ENCODE peak calls at places on chromosomes 13 and 19, in four cellular contexts. F is tibial artery, Y is kidney epithelial cell, V is type B pancreatic cell. Z is an unnamed sample.

GRCh38 chr13:89726690-89727435 is 1620.6 kb upstream of the MIR17HG start:
- DNase-seq in F (no peak), V (no peak), Y (peak), Z (no peak)

GRCh38 chr19:49853852-49854849 is 3.2 kb downstream of the PTOV1 start:
- DNase-seq in V (no peak), Y (no peak), F (no peak), Z (no peak)

GRCh38 chr13:29800687-29801086 is 49.7 kb downstream of the UBL3 start:
- DNase-seq in V (no peak), F (no peak), Y (no peak), Z (no peak)

GRCh38 chr19:53870485-53870844 is 2.8 kb downstream of the MYADM start:
- DNase-seq in Y (no peak), V (no peak), F (no peak), Z (no peak)

GRCh38 chr13:24269803-24270202 is 39.6 kb upstream of the C1QTNF9 start:
- DNase-seq in F (no peak), V (no peak), Y (no peak), Z (no peak)

GRCh38 chr13:53694814-53695533 is 666.4 kb downstream of the OLFM4 start:
- DNase-seq in Y (no peak), V (no peak), F (no peak), Z (no peak)

GRCh38 chr13:94620286-94620896 is 18.7 kb downstream of the GPR180 start:
- DNase-seq in Y (no peak), F (no peak), V (no peak), Z (no peak)

GRCh38 chr13:101397742-101398141 is 18.6 kb downstream of the NALCN start:
- DNase-seq in F (no peak), V (no peak), Y (peak), Z (no peak)

GRCh38 chr19:50909240-50910070 is 1.7 kb downstream of the KLK4 start:
- DNase-seq in V (peak), F (no peak), Y (no peak), Z (no peak)

GRCh38 chr13:74136089-74136658 is 2.0 kb upstream of the KLF12 start:
- DNase-seq in Y (no peak), V (peak), F (peak), Z (no peak)

GRCh38 chr13:23159587-23160240 is 21.1 kb upstream of the SGCG start:
- DNase-seq in Y (no peak), V (no peak), F (no peak), Z (no peak)

GRCh38 chr19:10193666-10194499 is 870 bp downstream of the DNMT1 start:
- DNase-seq in V (peak), Y (no peak), F (no peak), Z (peak)

GRCh38 chr13:49023441-49023840 is 47.7 kb downstream of the FNDC3A start:
- DNase-seq in F (no peak), Y (peak), V (no peak), Z (no peak)

GRCh38 chr19:14758816-14759215 is 19.5 kb downstream of the ADGRE2 start:
- DNase-seq in F (no peak), Y (no peak), V (no peak), Z (no peak)

GRCh38 chr13:113468461-113469147 is 15.3 kb upstream of the ADPRHL1 start:
- DNase-seq in F (no peak), V (no peak), Y (no peak), Z (peak)

GRCh38 chr19:38362076-38362945 is 12.1 kb upstream of the PSMD8 start:
- DNase-seq in F (peak), Y (no peak), V (peak), Z (peak)

GRCh38 chr13:50494110-50494509 is 349.4 kb downstream of the DLEU7 start:
- DNase-seq in V (no peak), Y (no peak), F (no peak), Z (no peak)

GRCh38 chr13:36950920-36951319 is 30.9 kb upstream of the SMAD9 start:
- DNase-seq in Y (no peak), F (no peak), V (no peak), Z (no peak)

GRCh38 chr19:38034153-38034835 is 127.3 kb downstream of the SIPA1L3 start:
- DNase-seq in F (no peak), Y (no peak), V (no peak), Z (no peak)

GRCh38 chr13:36421447-36421846 is 10.8 kb upstream of the CCNA1 start:
- DNase-seq in V (no peak), Y (no peak), F (no peak), Z (no peak)

GRCh38 chr13:33870046-33870668 is 52.2 kb downstream of the RFC3 start:
- DNase-seq in Y (no peak), V (no peak), F (no peak), Z (no peak)

GRCh38 chr19:12828494-12828893 is 5.9 kb downstream of the RTBDN start:
- DNase-seq in F (no peak), V (no peak), Y (no peak), Z (no peak)

GRCh38 chr19:50315773-50316448 is 13.3 kb downstream of the KCNC3 start:
- DNase-seq in F (no peak), V (no peak), Y (no peak), Z (no peak)

GRCh38 chr13:113123226-113124150 is 889 bp downstream of the F10 start:
- DNase-seq in V (peak), F (peak), Y (no peak), Z (peak)

GRCh38 chr13:36766295-36766694 is 52.7 kb upstream of the RFXAP start:
- DNase-seq in Y (peak), V (no peak), F (no peak), Z (no peak)

GRCh38 chr13:53405616-53406015 is 377.0 kb downstream of the OLFM4 start:
- DNase-seq in V (no peak), F (no peak), Y (no peak), Z (no peak)

GRCh38 chr19:33797821-33798633 is 1.4 kb downstream of the KCTD15 start:
- DNase-seq in F (peak), Y (no peak), V (no peak), Z (no peak)

GRCh38 chr19:2372076-2372612 is 12.1 kb downstream of the TMPRSS9 start:
- DNase-seq in V (no peak), Y (no peak), F (no peak), Z (no peak)

GRCh38 chr13:52455677-52456041 is 381 bp downstream of the CKAP2 start:
- DNase-seq in V (peak), F (peak), Y (no peak), Z (peak)

GRCh38 chr19:29665826-29666633 is 769 bp downstream of the PLEKHF1 start:
- DNase-seq in V (no peak), Y (no peak), F (peak), Z (no peak)

GRCh38 chr13:40665754-40666057 is 735 bp downstream of the FOXO1 start:
- DNase-seq in V (no peak), F (no peak), Y (no peak), Z (no peak)

GRCh38 chr19:17225051-17225450 is 975 bp upstream of the OCEL1 start:
- DNase-seq in V (no peak), Y (no peak), F (no peak), Z (no peak)

GRCh38 chr13:27621366-27622101 is at the start of gene POLR1D:
- DNase-seq in V (peak), F (peak), Y (no peak), Z (peak)

GRCh38 chr19:39409886-39410619 is 2.4 kb upstream of the PLEKHG2 start:
- DNase-seq in F (peak), V (no peak), Y (no peak), Z (peak)
- TF ChIP-seq CTCF in F (no peak), V (peak), Y (no peak), Z (no peak)

GRCh38 chr19:55581145-55581827 is 638 bp upstream of the ZNF579 start:
- DNase-seq in Y (no peak), V (no peak), F (no peak), Z (no peak)
- TF ChIP-seq CTCF in Y (no peak), V (no peak), F (no peak), Z (no peak)

DNA sequence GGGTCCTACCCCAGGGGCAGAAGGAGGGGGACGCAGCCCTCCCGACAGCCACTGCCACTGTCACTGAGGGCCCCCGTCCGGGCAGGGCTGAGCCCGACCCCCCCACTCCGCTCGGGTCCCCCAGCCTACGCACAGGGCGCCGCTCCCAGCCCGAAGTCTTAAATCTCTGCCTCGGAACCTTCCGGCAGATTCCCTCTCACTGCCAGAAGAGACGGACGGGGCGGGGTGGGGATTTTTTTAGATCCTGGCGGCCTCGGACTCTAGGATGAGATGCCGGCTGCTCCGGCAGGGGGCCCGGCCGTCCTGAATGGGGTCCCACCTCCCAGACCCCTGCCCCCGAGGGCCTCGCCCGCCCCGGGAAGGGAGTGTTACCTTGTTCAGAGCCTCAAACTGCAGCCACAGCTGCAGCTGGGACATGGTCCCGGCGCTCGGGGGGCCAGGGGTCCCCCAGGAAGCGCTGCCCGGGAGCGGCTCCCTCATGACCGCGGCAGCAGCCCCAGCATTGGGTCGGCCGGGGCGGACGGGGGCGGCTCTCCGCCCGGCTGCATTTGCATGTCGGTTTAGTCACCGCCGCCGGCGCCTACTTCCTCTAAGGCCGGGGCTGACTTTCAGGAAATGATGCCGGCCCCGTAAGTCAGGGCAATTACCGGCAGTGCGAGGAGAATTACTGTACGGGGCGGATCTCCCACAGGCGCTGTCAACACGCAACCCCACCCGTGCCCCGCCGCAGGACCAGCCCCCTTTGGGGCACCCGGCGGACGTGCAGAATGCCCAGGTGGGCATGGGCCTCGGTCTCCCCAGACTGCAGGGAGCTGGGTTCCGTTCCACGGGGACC is 28.1 kb downstream of the GPX4 start:
- DNase-seq in V (no peak), F (peak), Y (peak), Z (no peak)
- TF ChIP-seq CTCF in V (no peak), F (peak), Y (no peak), Z (no peak)

GRCh38 chr13:63124863-63125262 is 1709.2 kb upstream of the PCDH20 start:
- DNase-seq in F (no peak), V (no peak), Y (no peak), Z (no peak)
- TF ChIP-seq CTCF in F (no peak), V (peak), Y (peak), Z (peak)

DNA sequence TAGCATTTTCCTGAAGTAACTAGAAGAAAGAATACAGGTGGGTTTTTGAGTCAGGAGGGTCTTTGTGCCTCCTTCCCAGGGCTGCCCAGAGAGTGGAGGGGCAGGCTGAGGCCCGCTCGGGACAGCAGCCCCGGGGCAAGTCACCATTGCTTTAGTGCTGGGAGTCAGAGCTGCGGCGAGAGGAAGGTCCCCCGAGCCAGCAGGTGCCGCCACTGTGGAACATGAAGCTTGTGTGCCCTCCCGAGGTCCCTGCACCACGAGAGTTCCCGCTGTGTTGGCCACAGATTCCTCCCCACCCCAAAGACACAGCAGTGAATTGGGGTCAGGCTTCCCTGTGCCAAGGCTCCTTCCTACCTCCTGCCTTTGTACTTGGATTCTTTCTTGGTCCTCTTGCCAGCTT is 50.9 kb upstream of the TEX29 start:
- DNase-seq in V (no peak), Y (no peak), F (no peak), Z (no peak)
- TF ChIP-seq CTCF in V (no peak), Y (no peak), F (no peak), Z (no peak)

DNA sequence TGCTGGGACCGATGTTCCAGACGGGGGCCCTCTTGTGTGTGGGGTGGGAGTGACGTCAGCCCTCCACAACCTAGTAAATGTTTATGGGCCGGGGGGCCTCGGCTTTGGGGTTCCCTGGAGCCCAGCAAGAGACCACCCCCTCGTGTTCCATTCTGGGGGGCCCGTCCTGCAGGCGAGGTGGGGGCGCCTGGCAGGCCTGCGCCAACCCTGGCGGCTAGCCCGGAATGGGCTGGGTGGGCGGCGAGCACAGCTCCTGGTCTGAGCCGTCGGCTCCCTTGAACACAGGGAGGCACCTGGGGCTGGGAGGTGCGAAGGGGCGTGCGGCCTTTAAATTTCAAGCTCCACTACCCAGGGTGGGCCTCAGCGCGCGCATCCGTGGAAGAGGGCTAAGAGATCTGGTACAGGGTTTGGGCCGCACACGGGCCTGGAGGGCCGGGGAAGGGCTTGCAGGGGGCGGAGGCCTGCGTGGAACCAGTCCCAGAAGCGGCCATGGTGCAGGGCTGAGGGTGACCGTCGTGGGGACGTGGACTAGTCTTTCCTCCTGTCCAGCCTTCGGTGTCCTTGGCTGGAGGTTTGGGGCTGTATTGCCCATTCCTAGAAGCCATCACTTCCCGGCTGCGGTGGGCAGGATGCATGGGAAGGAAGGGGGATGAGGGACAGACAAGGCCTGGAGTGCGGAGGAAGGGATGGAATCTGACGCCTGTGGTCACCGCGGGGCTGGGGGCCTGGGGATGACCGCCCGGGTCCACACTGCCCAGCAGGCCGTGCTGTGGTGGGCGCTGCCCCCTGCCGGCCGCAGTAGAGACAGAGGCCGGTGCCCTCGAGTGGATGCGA is 11.4 kb downstream of the NDUFA11 start:
- DNase-seq in F (no peak), Y (no peak), V (no peak), Z (no peak)
- TF ChIP-seq CTCF in F (peak), Y (peak), V (peak), Z (peak)

GRCh38 chr19:32653626-32653968 is 21.4 kb downstream of the ANKRD27 start:
- DNase-seq in F (no peak), V (no peak), Y (no peak), Z (no peak)

GRCh38 chr19:32652893-32653625 is 21.9 kb downstream of the ANKRD27 start:
- DNase-seq in F (no peak), Y (no peak), V (no peak), Z (no peak)

GRCh38 chr19:32650671-32651070 is 24.3 kb downstream of the ANKRD27 start:
- DNase-seq in V (no peak), F (no peak), Y (no peak), Z (no peak)

GRCh38 chr19:32649751-32650150 is 25.2 kb downstream of the ANKRD27 start:
- DNase-seq in V (no peak), F (no peak), Y (no peak), Z (no peak)

GRCh38 chr19:32651729-32652140 is 23.2 kb downstream of the ANKRD27 start:
- DNase-seq in F (no peak), Y (no peak), V (no peak), Z (no peak)
- TF ChIP-seq CTCF in F (no peak), Y (no peak), V (no peak), Z (no peak)

DNA sequence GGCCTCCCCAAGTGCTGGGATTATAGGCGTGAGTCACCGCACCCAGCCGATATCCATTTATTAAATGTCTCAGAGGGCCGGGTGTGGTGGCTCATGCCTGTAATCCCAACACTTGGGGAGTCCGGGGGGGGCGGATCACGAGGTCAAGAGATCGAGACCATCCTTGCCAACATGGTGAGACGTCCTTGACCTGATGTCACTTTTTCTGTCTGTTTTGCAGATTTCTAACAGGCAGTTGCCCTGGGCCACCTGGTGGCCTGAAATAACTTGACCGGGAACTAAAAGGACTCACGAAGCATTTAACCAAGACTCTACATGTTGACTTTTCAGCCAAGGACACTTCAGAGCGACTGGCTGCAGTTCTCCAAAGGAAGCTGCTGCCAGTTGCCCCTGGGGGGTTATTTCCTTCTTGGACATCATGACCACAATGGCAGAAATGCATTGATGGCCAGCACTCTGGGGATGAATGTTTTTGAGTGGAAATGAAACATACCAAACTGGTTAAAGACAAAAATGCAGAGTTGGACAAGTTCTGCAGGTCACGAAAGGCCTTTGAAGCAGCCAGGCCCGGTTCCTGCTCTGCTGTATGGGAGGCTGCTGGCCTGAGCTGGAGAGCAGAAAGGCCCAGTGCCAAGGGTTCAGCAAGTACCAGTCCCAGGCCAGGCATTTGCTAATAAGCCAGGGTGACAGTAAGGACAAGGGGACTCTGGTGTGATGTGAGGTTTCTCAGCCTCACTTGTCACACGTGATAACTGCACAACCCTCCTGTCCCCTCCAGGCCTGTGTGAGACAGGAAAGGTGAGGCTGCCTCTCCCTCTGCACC is 8.3 kb downstream of the ZNF837 start:
- DNase-seq in V (no peak), F (no peak), Y (no peak), Z (no peak)
- TF ChIP-seq CTCF in V (peak), F (no peak), Y (no peak), Z (no peak)

GRCh38 chr19:47028372-47028672 is 8.7 kb downstream of the NPAS1 start:
- DNase-seq in F (no peak), Y (no peak), V (no peak), Z (no peak)
- TF ChIP-seq CTCF in F (no peak), Y (no peak), V (peak), Z (no peak)

GRCh38 chr19:3970808-3971598 is at the start of gene DAPK3:
- DNase-seq in V (peak), Y (peak), F (peak), Z (peak)
- TF ChIP-seq CTCF in V (no peak), Y (no peak), F (no peak), Z (no peak)